ENCODE peak calls at places on chromosome 12, in four cellular contexts. B is A549, J is WTC11, K is HepG2. F is an unnamed sample.

GRCh38 chr12:89451876-89452275 is 72.7 kb downstream of the GALNT4 start:
- DNase-seq in J (peak), K (no peak), B (no peak), F (no peak)

GRCh38 chr12:4526923-4527546 is 11.7 kb upstream of the RAD51AP1 start:
- DNase-seq in B (no peak), K (peak), J (no peak), F (no peak)

GRCh38 chr12:68901551-68901950 is 31.4 kb downstream of the CPM start:
- DNase-seq in B (no peak), K (no peak), J (no peak), F (no peak)

GRCh38 chr12:112049351-112049750 is 36.1 kb downstream of the ERP29 start:
- DNase-seq in B (no peak), K (no peak), J (no peak), F (no peak)

GRCh38 chr12:76636141-76636692 is 76.6 kb upstream of the OSBPL8 start:
- DNase-seq in K (no peak), J (no peak), B (no peak), F (peak)

GRCh38 chr12:28500373-28501024 is 310.2 kb downstream of the CCDC91 start:
- DNase-seq in K (no peak), B (no peak), J (no peak), F (no peak)

GRCh38 chr12:94553130-94553519 is 93.5 kb upstream of the CEP83 start:
- DNase-seq in B (no peak), J (no peak), K (no peak), F (no peak)

GRCh38 chr12:116529686-116530085 is 29.5 kb upstream of the MAP1LC3B2 start:
- DNase-seq in B (no peak), K (no peak), J (no peak), F (no peak)

GRCh38 chr12:132046561-132046960 is 96.8 kb downstream of the EP400 start:
- DNase-seq in B (no peak), K (no peak), J (no peak), F (no peak)

DNA sequence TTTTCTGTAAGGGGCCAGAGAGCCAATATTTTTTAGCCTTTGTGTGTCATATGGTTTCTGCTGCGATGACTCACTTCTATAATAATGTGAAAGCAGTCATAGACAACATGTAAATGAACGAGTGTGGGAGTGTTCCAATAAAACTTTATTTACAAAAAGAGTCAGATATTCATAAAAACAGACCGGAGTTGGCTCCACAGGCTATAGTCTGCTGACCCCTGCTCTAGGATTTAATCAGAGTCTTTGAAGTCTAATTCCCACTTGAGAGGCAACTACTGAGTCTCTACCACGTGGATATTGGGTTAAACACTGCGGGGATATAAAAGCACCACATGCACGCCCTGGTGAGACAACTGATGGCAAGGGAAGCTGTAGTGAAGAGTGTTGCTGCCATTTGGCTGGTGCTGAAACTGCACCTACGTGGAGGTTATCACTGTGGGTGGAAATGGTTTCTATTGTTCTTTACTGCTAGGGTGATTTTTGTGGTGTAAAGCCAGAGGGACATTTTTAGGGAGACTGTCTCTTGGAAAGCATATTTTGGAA is 3.6 kb upstream of the NINJ2 start:
- DNase-seq in B (no peak), J (no peak), K (no peak), F (no peak)
- TF ChIP-seq HMGXB4 in B (no peak), J (no peak), K (no peak), F (no peak)

DNA sequence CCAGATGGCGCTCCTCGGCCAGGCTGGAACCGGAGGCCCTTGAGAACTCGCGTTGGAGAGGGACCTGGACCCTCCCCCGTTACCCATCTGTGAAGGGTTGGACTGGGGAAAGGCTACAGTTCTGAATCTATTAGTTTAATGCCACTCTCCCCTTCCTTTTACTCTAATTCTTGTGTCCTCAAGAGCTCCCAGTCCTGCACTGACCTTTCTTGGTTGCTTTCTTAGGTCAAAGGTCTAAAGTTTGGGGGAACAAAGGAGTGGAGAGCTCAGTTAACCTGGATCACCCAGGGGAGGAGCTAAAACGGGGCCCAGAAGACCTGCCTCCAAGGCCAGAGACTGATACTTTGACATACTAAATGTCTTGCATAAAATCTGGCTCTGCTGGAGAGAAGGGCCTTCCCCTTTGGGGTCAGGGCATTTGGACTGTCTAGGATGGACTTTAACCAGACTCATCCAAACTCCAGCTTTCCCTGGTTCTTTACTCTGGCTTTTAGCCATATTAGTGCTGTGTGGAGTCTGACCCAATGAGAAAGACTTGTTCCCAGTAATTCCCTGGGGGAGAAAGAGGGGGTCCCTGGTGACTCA is 923 bp upstream of the MLF2 start:
- DNase-seq in B (no peak), J (no peak), K (no peak), F (no peak)
- TF ChIP-seq CTCF in B (peak), J (no peak), K (peak), F (no peak)

DNA sequence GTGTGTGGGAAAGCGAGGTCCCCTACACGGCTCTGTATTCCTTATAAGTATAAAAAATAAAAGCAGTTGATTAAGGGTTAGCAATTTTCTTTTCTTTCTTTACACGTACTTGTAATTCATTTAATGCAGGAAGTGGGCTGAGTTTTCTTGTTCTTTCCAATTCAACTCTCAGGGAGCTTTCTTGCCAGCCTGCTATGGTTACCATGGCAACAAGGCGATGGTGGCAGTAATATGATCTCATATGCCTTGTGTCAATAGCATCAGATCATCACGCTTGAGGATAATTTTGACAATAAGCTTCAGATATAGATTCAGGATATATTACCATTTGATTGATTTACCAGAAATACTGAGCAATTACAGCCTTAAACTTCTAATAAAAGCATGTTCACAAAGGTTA is 466.5 kb downstream of the APAF1 start:
- DNase-seq in B (no peak), J (peak), K (no peak), F (no peak)
- TF ChIP-seq HMGXB4 in B (no peak), J (no peak), K (no peak), F (no peak)

DNA sequence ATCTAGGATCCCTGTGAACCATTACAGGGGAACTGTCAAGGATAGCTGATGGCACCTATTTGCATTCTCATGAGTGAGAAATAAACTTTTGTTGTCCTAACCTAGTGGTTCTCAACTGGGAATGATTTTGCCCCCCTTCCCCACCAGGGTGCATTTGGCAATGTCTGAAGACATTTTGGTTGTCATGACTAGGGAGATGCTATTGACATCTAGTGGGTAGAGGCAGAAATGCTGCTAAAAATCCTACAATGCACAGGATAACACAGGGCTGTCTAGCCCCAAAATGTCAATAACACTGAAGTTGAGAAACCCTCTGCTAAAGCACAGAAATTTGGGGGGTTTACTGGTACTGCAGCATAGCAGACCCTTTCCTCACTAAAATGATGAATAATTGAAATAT is 140.9 kb upstream of the SRRM4 start:
- DNase-seq in K (peak), J (peak), B (no peak), F (peak)
- TF ChIP-seq CTCF in K (peak), J (no peak), B (no peak), F (peak)

DNA sequence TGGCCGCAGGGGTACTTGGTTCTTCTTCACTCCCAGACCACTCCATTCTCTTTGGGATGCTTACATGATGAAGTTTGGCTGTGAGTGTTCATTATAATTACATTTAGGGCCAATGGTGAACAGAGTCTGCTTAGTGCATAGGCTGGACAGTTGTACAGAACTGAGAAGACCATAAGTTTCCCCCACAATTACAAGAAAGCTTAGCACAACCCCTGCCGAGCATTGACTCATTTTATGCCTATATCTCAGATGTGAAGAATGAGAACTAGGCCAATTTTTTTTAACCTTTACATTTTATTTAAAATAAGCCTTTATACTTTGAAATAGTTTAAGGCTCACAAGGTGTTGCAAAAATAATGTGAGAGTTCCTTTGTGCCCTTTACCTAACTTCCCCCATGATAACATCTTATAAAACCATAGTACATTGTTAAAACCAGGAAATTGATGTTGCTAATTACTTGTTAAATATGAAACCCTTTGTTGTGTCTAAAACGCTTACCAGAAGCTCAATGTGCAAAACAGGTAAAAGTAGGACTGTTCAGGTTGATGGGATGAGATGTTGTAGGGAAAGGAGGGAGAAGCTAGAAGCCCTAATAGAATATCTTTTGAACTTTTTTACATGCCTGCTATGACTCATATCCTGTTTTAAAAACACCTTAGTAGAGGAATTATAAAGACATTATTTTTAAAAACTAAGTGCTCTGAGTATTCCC is 47.2 kb downstream of the ALDH1L2 start:
- DNase-seq in J (no peak), K (no peak), B (no peak), F (no peak)
- TF ChIP-seq HMGXB4 in J (no peak), K (no peak), B (no peak), F (no peak)

GRCh38 chr12:54287316-54288157 is 7.0 kb downstream of the HNRNPA1 start:
- DNase-seq in J (no peak), K (no peak), B (no peak), F (peak)

GRCh38 chr12:54286042-54286931 is 5.8 kb downstream of the HNRNPA1 start:
- DNase-seq in J (no peak), K (no peak), B (no peak), F (peak)

GRCh38 chr12:54282949-54283593 is 2.5 kb downstream of the HNRNPA1 start:
- DNase-seq in J (no peak), B (no peak), K (no peak), F (peak)

GRCh38 chr12:54280401-54281260 is at the start of gene HNRNPA1:
- DNase-seq in B (peak), K (peak), J (peak), F (peak)

GRCh38 chr12:54285150-54286041 is 4.9 kb downstream of the HNRNPA1 start:
- DNase-seq in B (no peak), K (no peak), J (no peak), F (no peak)
- TF ChIP-seq CTCF in B (peak), K (no peak), J (no peak), F (peak)

GRCh38 chr12:130436741-130437501 is 99.2 kb downstream of the PIWIL1 start:
- DNase-seq in K (no peak), J (no peak), B (no peak), F (no peak)

GRCh38 chr12:130438711-130439110 is 101.0 kb downstream of the PIWIL1 start:
- DNase-seq in B (no peak), J (no peak), K (no peak), F (no peak)

GRCh38 chr12:130437555-130438242 is 100.0 kb downstream of the PIWIL1 start:
- DNase-seq in K (no peak), J (peak), B (no peak), F (no peak)

GRCh38 chr12:130439250-130439649 is 101.6 kb downstream of the PIWIL1 start:
- DNase-seq in J (no peak), K (no peak), B (no peak), F (no peak)

DNA sequence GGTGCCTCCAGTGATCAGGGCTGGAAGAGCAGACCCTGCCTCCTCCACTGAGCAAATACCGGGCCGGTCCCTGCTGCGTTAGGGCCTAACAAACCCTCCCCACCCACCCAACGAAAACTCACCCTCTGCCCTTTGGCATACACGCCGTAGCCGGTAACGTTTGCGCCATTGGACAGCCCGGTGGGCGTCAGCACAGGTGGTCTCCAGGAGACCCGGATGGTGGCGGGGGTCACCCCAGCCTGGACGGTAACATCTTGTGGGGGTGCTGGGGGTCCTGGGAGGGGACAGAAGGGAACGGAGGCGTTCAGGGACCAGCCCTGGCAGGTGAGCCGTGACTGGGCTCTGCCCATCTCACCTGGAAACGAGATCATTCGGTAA is 100.5 kb downstream of the PIWIL1 start:
- DNase-seq in K (no peak), J (no peak), B (no peak), F (no peak)
- TF ChIP-seq HMGXB4 in K (no peak), J (no peak), B (no peak), F (no peak)

DNA sequence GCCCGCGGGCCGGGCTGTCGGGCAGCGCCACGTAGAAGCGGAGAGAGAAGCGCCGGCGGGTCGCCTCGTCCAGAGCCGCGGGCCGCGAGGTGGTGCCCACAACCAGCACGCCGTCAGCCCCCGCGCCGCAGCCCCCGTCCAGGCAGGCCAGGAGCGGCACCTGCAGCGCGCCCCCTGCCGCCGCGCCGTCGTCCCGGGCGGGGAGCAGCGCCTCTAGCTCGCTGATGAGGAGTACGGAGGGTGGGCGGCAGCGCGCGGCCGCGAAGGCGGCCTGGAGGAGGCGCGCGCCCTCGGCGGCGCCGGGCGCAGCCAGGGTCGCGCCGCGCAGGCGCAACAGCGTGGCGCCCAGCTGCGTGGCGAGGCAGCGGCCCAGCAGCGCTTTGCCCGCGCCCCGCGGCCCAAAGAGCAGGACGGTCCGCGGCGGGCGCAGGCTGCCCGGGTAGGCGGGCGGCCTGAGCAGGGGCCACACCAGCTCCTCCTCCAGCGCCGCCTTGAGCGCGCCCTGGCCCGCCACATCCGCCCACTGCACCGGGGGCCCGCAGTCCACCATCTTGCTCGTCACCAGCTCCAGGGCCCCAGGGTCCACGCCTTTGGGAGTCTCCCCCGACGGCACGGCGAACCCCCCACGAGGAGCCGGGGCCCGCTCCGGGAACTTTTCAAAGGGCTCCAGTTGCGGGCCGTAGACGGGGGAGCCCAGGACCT is 27.6 kb downstream of the FIGNL2 start:
- DNase-seq in J (peak), B (peak), K (no peak), F (peak)
- TF ChIP-seq CTCF in J (no peak), B (peak), K (no peak), F (no peak)

DNA sequence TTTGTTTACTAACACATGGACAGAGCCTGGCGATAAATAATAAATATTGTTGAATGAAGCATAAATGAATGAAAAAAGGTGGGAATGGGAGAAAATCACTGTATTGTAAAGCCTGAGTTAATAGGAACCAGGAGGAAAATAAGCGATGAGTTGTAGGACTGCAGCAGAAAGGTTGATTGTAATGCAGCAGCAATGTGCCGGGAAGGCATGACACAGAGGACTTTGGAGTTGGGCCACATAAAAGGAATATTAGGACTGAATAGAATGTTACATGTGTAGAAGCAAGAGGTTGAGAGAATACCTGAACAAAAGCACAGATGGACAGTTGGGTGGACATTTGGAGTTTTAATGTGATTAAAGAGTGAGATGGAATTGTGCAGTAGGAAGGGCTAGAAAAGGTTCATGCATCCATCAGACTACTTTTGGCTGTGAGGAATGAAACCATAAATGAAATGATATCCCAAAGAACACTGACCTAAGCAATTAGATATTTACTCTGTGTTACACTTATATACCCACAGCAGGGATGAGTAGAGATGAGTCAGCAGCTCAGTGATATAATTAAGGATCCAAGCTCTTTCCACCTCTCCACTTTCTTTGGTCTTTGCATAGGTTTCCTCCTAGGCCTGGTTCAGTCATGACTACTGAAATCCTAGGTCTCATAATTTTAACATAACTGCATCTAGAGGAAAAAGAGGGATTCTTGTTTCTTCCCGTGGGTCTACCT is 55.4 kb downstream of the CCER1 start:
- DNase-seq in B (no peak), J (no peak), K (no peak), F (no peak)
- TF ChIP-seq HMGXB4 in B (no peak), J (no peak), K (no peak), F (no peak)

F was measured in K562.